ENCODE peak calls at places on chromosomes 7 and 10, in five cellular contexts. One of them, this sample, is unnamed.

GRCh38 chr7:151410405-151411390 is 860 bp upstream of the WDR86 start:
- DNase-seq in stimulated activated CD8-positive, alpha-beta memory T cell treated with anti-CD3 and anti-CD28 coated beads, Interleukin-7, amount 100 ng/mL, for 1 hour: no peak
- DNase-seq in T-helper 2 cell treated with Interferon-gamma antibody and Interleukin-4, amounts not matched to agents 5 μg/mL and 100 μg/mL, for 36 hours: no peak
- DNase-seq in AML-193: no peak
- DNase-seq in MCF 10A: no peak
- DNase-seq in this sample: no peak

GRCh38 chr7:30596043-30596641 is 1.5 kb downstream of the GARS1 start:
- DNase-seq in AML-193: peak; percentile 24
- DNase-seq in T-helper 2 cell treated with Interferon-gamma antibody and Interleukin-4, amounts not matched to agents 5 μg/mL and 100 μg/mL, for 36 hours: no peak
- DNase-seq in stimulated activated CD8-positive, alpha-beta memory T cell treated with anti-CD3 and anti-CD28 coated beads, Interleukin-7, amount 100 ng/mL, for 1 hour: no peak
- DNase-seq in MCF 10A: peak; percentile 60
- DNase-seq in this sample: peak; percentile 14

GRCh38 chr10:71339796-71340589 is 20.9 kb downstream of the SLC29A3 start:
- DNase-seq in T-helper 2 cell treated with Interferon-gamma antibody and Interleukin-4, amounts not matched to agents 5 μg/mL and 100 μg/mL, for 36 hours: no peak
- DNase-seq in MCF 10A: peak; percentile 65
- DNase-seq in stimulated activated CD8-positive, alpha-beta memory T cell treated with anti-CD3 and anti-CD28 coated beads, Interleukin-7, amount 100 ng/mL, for 1 hour: no peak
- DNase-seq in AML-193: no peak
- DNase-seq in this sample: no peak

GRCh38 chr10:73779539-73780197 is 2.2 kb upstream of the CHCHD1 start:
- DNase-seq in AML-193: no peak
- DNase-seq in MCF 10A: no peak
- DNase-seq in stimulated activated CD8-positive, alpha-beta memory T cell treated with anti-CD3 and anti-CD28 coated beads, Interleukin-7, amount 100 ng/mL, for 1 hour: no peak
- DNase-seq in T-helper 2 cell treated with Interferon-gamma antibody and Interleukin-4, amounts not matched to agents 5 μg/mL and 100 μg/mL, for 36 hours: no peak
- DNase-seq in this sample: no peak

GRCh38 chr10:80462277-80462985 is 8.3 kb downstream of the TSPAN14 start:
- DNase-seq in MCF 10A: peak; percentile 76
- DNase-seq in AML-193: no peak
- DNase-seq in T-helper 2 cell treated with Interferon-gamma antibody and Interleukin-4, amounts not matched to agents 5 μg/mL and 100 μg/mL, for 36 hours: no peak
- DNase-seq in stimulated activated CD8-positive, alpha-beta memory T cell treated with anti-CD3 and anti-CD28 coated beads, Interleukin-7, amount 100 ng/mL, for 1 hour: no peak
- DNase-seq in this sample: no peak

GRCh38 chr7:46243406-46243805 is 322.3 kb upstream of the IGFBP3 start:
- DNase-seq in AML-193: no peak
- DNase-seq in MCF 10A: no peak
- DNase-seq in stimulated activated CD8-positive, alpha-beta memory T cell treated with anti-CD3 and anti-CD28 coated beads, Interleukin-7, amount 100 ng/mL, for 1 hour: no peak
- DNase-seq in T-helper 2 cell treated with Interferon-gamma antibody and Interleukin-4, amounts not matched to agents 5 μg/mL and 100 μg/mL, for 36 hours: no peak
- DNase-seq in this sample: no peak

GRCh38 chr10:75405201-75406143 is 3.9 kb upstream of the ZNF503 start:
- DNase-seq in AML-193: no peak
- DNase-seq in T-helper 2 cell treated with Interferon-gamma antibody and Interleukin-4, amounts not matched to agents 5 μg/mL and 100 μg/mL, for 36 hours: no peak
- DNase-seq in stimulated activated CD8-positive, alpha-beta memory T cell treated with anti-CD3 and anti-CD28 coated beads, Interleukin-7, amount 100 ng/mL, for 1 hour: no peak
- DNase-seq in MCF 10A: no peak
- DNase-seq in this sample: no peak

GRCh38 chr7:136741941-136742340 is 126.5 kb upstream of the CHRM2 start:
- DNase-seq in MCF 10A: peak; percentile 13
- DNase-seq in stimulated activated CD8-positive, alpha-beta memory T cell treated with anti-CD3 and anti-CD28 coated beads, Interleukin-7, amount 100 ng/mL, for 1 hour: no peak
- DNase-seq in AML-193: no peak
- DNase-seq in T-helper 2 cell treated with Interferon-gamma antibody and Interleukin-4, amounts not matched to agents 5 μg/mL and 100 μg/mL, for 36 hours: no peak
- DNase-seq in this sample: no peak

GRCh38 chr10:100890696-100891271 is 22.0 kb upstream of the SLF2 start:
- DNase-seq in AML-193: no peak
- DNase-seq in MCF 10A: peak; percentile 89
- DNase-seq in stimulated activated CD8-positive, alpha-beta memory T cell treated with anti-CD3 and anti-CD28 coated beads, Interleukin-7, amount 100 ng/mL, for 1 hour: no peak
- DNase-seq in T-helper 2 cell treated with Interferon-gamma antibody and Interleukin-4, amounts not matched to agents 5 μg/mL and 100 μg/mL, for 36 hours: no peak
- DNase-seq in this sample: peak; percentile 96

GRCh38 chr7:34087892-34088891 is 182.9 kb downstream of the BMPER start:
- DNase-seq in MCF 10A: peak; percentile 63
- DNase-seq in stimulated activated CD8-positive, alpha-beta memory T cell treated with anti-CD3 and anti-CD28 coated beads, Interleukin-7, amount 100 ng/mL, for 1 hour: no peak
- DNase-seq in T-helper 2 cell treated with Interferon-gamma antibody and Interleukin-4, amounts not matched to agents 5 μg/mL and 100 μg/mL, for 36 hours: no peak
- DNase-seq in AML-193: peak; percentile 1
- DNase-seq in this sample: peak; percentile 44

GRCh38 chr10:83516788-83517187 is 622.5 kb upstream of the GHITM start:
- DNase-seq in stimulated activated CD8-positive, alpha-beta memory T cell treated with anti-CD3 and anti-CD28 coated beads, Interleukin-7, amount 100 ng/mL, for 1 hour: no peak
- DNase-seq in MCF 10A: no peak
- DNase-seq in T-helper 2 cell treated with Interferon-gamma antibody and Interleukin-4, amounts not matched to agents 5 μg/mL and 100 μg/mL, for 36 hours: no peak
- DNase-seq in AML-193: no peak
- DNase-seq in this sample: no peak

GRCh38 chr10:33566001-33566400 is 231.5 kb upstream of the NRP1 start:
- DNase-seq in MCF 10A: no peak
- DNase-seq in T-helper 2 cell treated with Interferon-gamma antibody and Interleukin-4, amounts not matched to agents 5 μg/mL and 100 μg/mL, for 36 hours: no peak
- DNase-seq in AML-193: no peak
- DNase-seq in stimulated activated CD8-positive, alpha-beta memory T cell treated with anti-CD3 and anti-CD28 coated beads, Interleukin-7, amount 100 ng/mL, for 1 hour: no peak
- DNase-seq in this sample: no peak

GRCh38 chr7:120395526-120396019 is 122.6 kb downstream of the KCND2 start:
- DNase-seq in stimulated activated CD8-positive, alpha-beta memory T cell treated with anti-CD3 and anti-CD28 coated beads, Interleukin-7, amount 100 ng/mL, for 1 hour: no peak
- DNase-seq in AML-193: no peak
- DNase-seq in T-helper 2 cell treated with Interferon-gamma antibody and Interleukin-4, amounts not matched to agents 5 μg/mL and 100 μg/mL, for 36 hours: no peak
- DNase-seq in MCF 10A: no peak
- DNase-seq in this sample: no peak

GRCh38 chr10:50620899-50621298 is 2.9 kb downstream of the SGMS1 start:
- DNase-seq in MCF 10A: no peak
- DNase-seq in stimulated activated CD8-positive, alpha-beta memory T cell treated with anti-CD3 and anti-CD28 coated beads, Interleukin-7, amount 100 ng/mL, for 1 hour: no peak
- DNase-seq in T-helper 2 cell treated with Interferon-gamma antibody and Interleukin-4, amounts not matched to agents 5 μg/mL and 100 μg/mL, for 36 hours: no peak
- DNase-seq in AML-193: no peak
- DNase-seq in this sample: no peak

GRCh38 chr7:105689093-105689819 is 108.0 kb upstream of the EFCAB10 start:
- DNase-seq in stimulated activated CD8-positive, alpha-beta memory T cell treated with anti-CD3 and anti-CD28 coated beads, Interleukin-7, amount 100 ng/mL, for 1 hour: no peak
- DNase-seq in T-helper 2 cell treated with Interferon-gamma antibody and Interleukin-4, amounts not matched to agents 5 μg/mL and 100 μg/mL, for 36 hours: no peak
- DNase-seq in MCF 10A: no peak
- DNase-seq in AML-193: no peak
- DNase-seq in this sample: no peak

GRCh38 chr7:51138121-51139085 is 178.2 kb downstream of the COBL start:
- DNase-seq in MCF 10A: no peak
- DNase-seq in stimulated activated CD8-positive, alpha-beta memory T cell treated with anti-CD3 and anti-CD28 coated beads, Interleukin-7, amount 100 ng/mL, for 1 hour: no peak
- DNase-seq in AML-193: no peak
- DNase-seq in T-helper 2 cell treated with Interferon-gamma antibody and Interleukin-4, amounts not matched to agents 5 μg/mL and 100 μg/mL, for 36 hours: no peak
- DNase-seq in this sample: no peak

GRCh38 chr10:127014671-127015070 is 109.4 kb downstream of the DOCK1 start:
- DNase-seq in MCF 10A: no peak
- DNase-seq in AML-193: no peak
- DNase-seq in stimulated activated CD8-positive, alpha-beta memory T cell treated with anti-CD3 and anti-CD28 coated beads, Interleukin-7, amount 100 ng/mL, for 1 hour: no peak
- DNase-seq in T-helper 2 cell treated with Interferon-gamma antibody and Interleukin-4, amounts not matched to agents 5 μg/mL and 100 μg/mL, for 36 hours: no peak
- DNase-seq in this sample: no peak

GRCh38 chr10:88911851-88912250 is 31.8 kb downstream of the STAMBPL1 start:
- DNase-seq in AML-193: no peak
- DNase-seq in T-helper 2 cell treated with Interferon-gamma antibody and Interleukin-4, amounts not matched to agents 5 μg/mL and 100 μg/mL, for 36 hours: no peak
- DNase-seq in stimulated activated CD8-positive, alpha-beta memory T cell treated with anti-CD3 and anti-CD28 coated beads, Interleukin-7, amount 100 ng/mL, for 1 hour: no peak
- DNase-seq in MCF 10A: no peak
- DNase-seq in this sample: no peak

GRCh38 chr10:35685402-35685801 is 43.3 kb upstream of the FZD8 start:
- DNase-seq in stimulated activated CD8-positive, alpha-beta memory T cell treated with anti-CD3 and anti-CD28 coated beads, Interleukin-7, amount 100 ng/mL, for 1 hour: no peak
- DNase-seq in MCF 10A: no peak
- DNase-seq in T-helper 2 cell treated with Interferon-gamma antibody and Interleukin-4, amounts not matched to agents 5 μg/mL and 100 μg/mL, for 36 hours: no peak
- DNase-seq in AML-193: no peak
- DNase-seq in this sample: no peak

GRCh38 chr10:131760416-131761166 is 140.2 kb upstream of the PPP2R2D start:
- DNase-seq in stimulated activated CD8-positive, alpha-beta memory T cell treated with anti-CD3 and anti-CD28 coated beads, Interleukin-7, amount 100 ng/mL, for 1 hour: no peak
- DNase-seq in T-helper 2 cell treated with Interferon-gamma antibody and Interleukin-4, amounts not matched to agents 5 μg/mL and 100 μg/mL, for 36 hours: no peak
- DNase-seq in MCF 10A: no peak
- DNase-seq in AML-193: no peak
- DNase-seq in this sample: no peak

GRCh38 chr7:506391-506831 is 13.2 kb downstream of the PDGFA start:
- DNase-seq in AML-193: no peak
- DNase-seq in stimulated activated CD8-positive, alpha-beta memory T cell treated with anti-CD3 and anti-CD28 coated beads, Interleukin-7, amount 100 ng/mL, for 1 hour: no peak
- DNase-seq in MCF 10A: no peak
- DNase-seq in T-helper 2 cell treated with Interferon-gamma antibody and Interleukin-4, amounts not matched to agents 5 μg/mL and 100 μg/mL, for 36 hours: no peak
- DNase-seq in this sample: no peak

GRCh38 chr10:119423510-119423874 is 119.0 kb downstream of the RGS10 start:
- DNase-seq in AML-193: no peak
- DNase-seq in stimulated activated CD8-positive, alpha-beta memory T cell treated with anti-CD3 and anti-CD28 coated beads, Interleukin-7, amount 100 ng/mL, for 1 hour: no peak
- DNase-seq in T-helper 2 cell treated with Interferon-gamma antibody and Interleukin-4, amounts not matched to agents 5 μg/mL and 100 μg/mL, for 36 hours: no peak
- DNase-seq in MCF 10A: no peak
- DNase-seq in this sample: no peak

GRCh38 chr10:25061711-25062455 is 45.5 kb downstream of the THNSL1 start:
- DNase-seq in T-helper 2 cell treated with Interferon-gamma antibody and Interleukin-4, amounts not matched to agents 5 μg/mL and 100 μg/mL, for 36 hours: no peak
- DNase-seq in AML-193: no peak
- DNase-seq in stimulated activated CD8-positive, alpha-beta memory T cell treated with anti-CD3 and anti-CD28 coated beads, Interleukin-7, amount 100 ng/mL, for 1 hour: no peak
- DNase-seq in MCF 10A: peak; percentile 66
- DNase-seq in this sample: peak; percentile 20

GRCh38 chr10:35758086-35758485 is 116.0 kb upstream of the FZD8 start:
- DNase-seq in MCF 10A: no peak
- DNase-seq in AML-193: no peak
- DNase-seq in T-helper 2 cell treated with Interferon-gamma antibody and Interleukin-4, amounts not matched to agents 5 μg/mL and 100 μg/mL, for 36 hours: no peak
- DNase-seq in stimulated activated CD8-positive, alpha-beta memory T cell treated with anti-CD3 and anti-CD28 coated beads, Interleukin-7, amount 100 ng/mL, for 1 hour: no peak
- DNase-seq in this sample: no peak

GRCh38 chr10:49397036-49397999 is 1.4 kb upstream of the DRGX start:
- DNase-seq in MCF 10A: no peak
- DNase-seq in stimulated activated CD8-positive, alpha-beta memory T cell treated with anti-CD3 and anti-CD28 coated beads, Interleukin-7, amount 100 ng/mL, for 1 hour: no peak
- DNase-seq in AML-193: no peak
- DNase-seq in T-helper 2 cell treated with Interferon-gamma antibody and Interleukin-4, amounts not matched to agents 5 μg/mL and 100 μg/mL, for 36 hours: no peak
- DNase-seq in this sample: no peak

GRCh38 chr7:151844828-151845200 is 32.1 kb downstream of the PRKAG2 start:
- DNase-seq in MCF 10A: no peak
- DNase-seq in AML-193: no peak
- DNase-seq in stimulated activated CD8-positive, alpha-beta memory T cell treated with anti-CD3 and anti-CD28 coated beads, Interleukin-7, amount 100 ng/mL, for 1 hour: no peak
- DNase-seq in T-helper 2 cell treated with Interferon-gamma antibody and Interleukin-4, amounts not matched to agents 5 μg/mL and 100 μg/mL, for 36 hours: no peak
- DNase-seq in this sample: no peak

GRCh38 chr10:103695584-103696005 is 159.8 kb downstream of the SH3PXD2A start:
- DNase-seq in T-helper 2 cell treated with Interferon-gamma antibody and Interleukin-4, amounts not matched to agents 5 μg/mL and 100 μg/mL, for 36 hours: no peak
- DNase-seq in AML-193: no peak
- DNase-seq in stimulated activated CD8-positive, alpha-beta memory T cell treated with anti-CD3 and anti-CD28 coated beads, Interleukin-7, amount 100 ng/mL, for 1 hour: no peak
- DNase-seq in MCF 10A: peak; percentile 43
- DNase-seq in this sample: no peak

GRCh38 chr7:45229130-45229920 is 71.7 kb downstream of the RAMP3 start:
- DNase-seq in T-helper 2 cell treated with Interferon-gamma antibody and Interleukin-4, amounts not matched to agents 5 μg/mL and 100 μg/mL, for 36 hours: no peak
- DNase-seq in MCF 10A: no peak
- DNase-seq in stimulated activated CD8-positive, alpha-beta memory T cell treated with anti-CD3 and anti-CD28 coated beads, Interleukin-7, amount 100 ng/mL, for 1 hour: no peak
- DNase-seq in AML-193: no peak
- DNase-seq in this sample: no peak

GRCh38 chr10:125411724-125412123 is 251.4 kb upstream of the CTBP2 start:
- DNase-seq in MCF 10A: peak; percentile 88
- DNase-seq in T-helper 2 cell treated with Interferon-gamma antibody and Interleukin-4, amounts not matched to agents 5 μg/mL and 100 μg/mL, for 36 hours: no peak
- DNase-seq in AML-193: no peak
- DNase-seq in stimulated activated CD8-positive, alpha-beta memory T cell treated with anti-CD3 and anti-CD28 coated beads, Interleukin-7, amount 100 ng/mL, for 1 hour: no peak
- DNase-seq in this sample: peak; percentile 93

GRCh38 chr7:104956753-104957450 is 57.1 kb upstream of the KMT2E start:
- DNase-seq in T-helper 2 cell treated with Interferon-gamma antibody and Interleukin-4, amounts not matched to agents 5 μg/mL and 100 μg/mL, for 36 hours: peak; percentile 72
- DNase-seq in MCF 10A: no peak
- DNase-seq in AML-193: no peak
- DNase-seq in stimulated activated CD8-positive, alpha-beta memory T cell treated with anti-CD3 and anti-CD28 coated beads, Interleukin-7, amount 100 ng/mL, for 1 hour: no peak
- DNase-seq in this sample: peak; percentile 99

GRCh38 chr7:36868727-36869411 is 144.6 kb upstream of the AOAH start:
- DNase-seq in T-helper 2 cell treated with Interferon-gamma antibody and Interleukin-4, amounts not matched to agents 5 μg/mL and 100 μg/mL, for 36 hours: no peak
- DNase-seq in MCF 10A: no peak
- DNase-seq in stimulated activated CD8-positive, alpha-beta memory T cell treated with anti-CD3 and anti-CD28 coated beads, Interleukin-7, amount 100 ng/mL, for 1 hour: no peak
- DNase-seq in AML-193: no peak
- DNase-seq in this sample: no peak

GRCh38 chr10:99812177-99812576 is 29.7 kb downstream of the ABCC2 start:
- DNase-seq in T-helper 2 cell treated with Interferon-gamma antibody and Interleukin-4, amounts not matched to agents 5 μg/mL and 100 μg/mL, for 36 hours: no peak
- DNase-seq in stimulated activated CD8-positive, alpha-beta memory T cell treated with anti-CD3 and anti-CD28 coated beads, Interleukin-7, amount 100 ng/mL, for 1 hour: no peak
- DNase-seq in MCF 10A: no peak
- DNase-seq in AML-193: no peak
- DNase-seq in this sample: no peak

GRCh38 chr10:102586858-102587257 is 57.4 kb upstream of the TRIM8 start:
- DNase-seq in T-helper 2 cell treated with Interferon-gamma antibody and Interleukin-4, amounts not matched to agents 5 μg/mL and 100 μg/mL, for 36 hours: no peak
- DNase-seq in stimulated activated CD8-positive, alpha-beta memory T cell treated with anti-CD3 and anti-CD28 coated beads, Interleukin-7, amount 100 ng/mL, for 1 hour: no peak
- DNase-seq in MCF 10A: no peak
- DNase-seq in AML-193: no peak
- DNase-seq in this sample: no peak

GRCh38 chr10:84333864-84334451 is 5.6 kb downstream of the CCSER2 start:
- DNase-seq in MCF 10A: peak; percentile 26
- DNase-seq in T-helper 2 cell treated with Interferon-gamma antibody and Interleukin-4, amounts not matched to agents 5 μg/mL and 100 μg/mL, for 36 hours: peak; percentile 70
- DNase-seq in stimulated activated CD8-positive, alpha-beta memory T cell treated with anti-CD3 and anti-CD28 coated beads, Interleukin-7, amount 100 ng/mL, for 1 hour: peak; percentile 42
- DNase-seq in AML-193: peak; percentile 82
- DNase-seq in this sample: peak; percentile 7